ENCODE peak calls at places on chromosomes 12 and 14, in five cellular contexts. Z is colonic mucosa; S is AG04450; K is stimulated activated CD4-positive, alpha-beta T cell treated with anti-CD3 and anti-CD28 coated beads, Interleukin-4, amount 100 ng/mL, for 48 hours; A is retinal pigment epithelial cell. O is an unnamed sample.
A peak's percentile ranks its signal among the peaks of the same experiment; 100 is the strongest.

GRCh38 chr14:102568115-102568614 is 24.3 kb upstream of the RCOR1 start:
- DNase-seq in Z (peak; percentile 63), S (no peak), K (peak; percentile 17), A (no peak), O (peak; percentile 64)

GRCh38 chr12:6444704-6445688 is at the start of gene CD27:
- DNase-seq in Z (no peak), S (no peak), K (no peak), A (no peak), O (no peak)

GRCh38 chr14:67817750-67818438 is 1.5 kb upstream of the ZFYVE26 start:
- DNase-seq in Z (no peak), S (no peak), K (no peak), A (no peak), O (no peak)

GRCh38 chr14:54806616-54807015 is 96.0 kb downstream of the GCH1 start:
- DNase-seq in Z (no peak), S (no peak), K (no peak), A (no peak), O (no peak)

GRCh38 chr14:103023881-103024473 is 33.4 kb downstream of the CDC42BPB start:
- DNase-seq in Z (no peak), S (peak; percentile 13), K (no peak), A (no peak), O (no peak)

GRCh38 chr12:30286345-30286926 is 409.2 kb downstream of the IPO8 start:
- DNase-seq in Z (no peak), S (no peak), K (no peak), A (no peak), O (no peak)

GRCh38 chr14:103630364-103631108 is 1.5 kb downstream of the KLC1 start:
- DNase-seq in Z (no peak), S (no peak), K (no peak), A (no peak), O (no peak)

GRCh38 chr12:12779529-12779928 is 5.9 kb upstream of the APOLD1 start:
- DNase-seq in Z (no peak), S (peak; percentile 88), K (no peak), A (peak; percentile 71), O (no peak)

GRCh38 chr12:64390275-64390851 is at the start of gene C12orf56:
- DNase-seq in Z (peak; percentile 47), S (no peak), K (no peak), A (no peak), O (no peak)

GRCh38 chr12:122790393-122791075 is 16.2 kb downstream of the CCDC62 start:
- DNase-seq in Z (no peak), S (no peak), K (no peak), A (no peak), O (no peak)

GRCh38 chr12:130714591-130715149 is 1.4 kb downstream of the RIMBP2 start:
- DNase-seq in Z (no peak), S (no peak), K (no peak), A (no peak), O (no peak)

GRCh38 chr12:124939428-124940142 is 25.1 kb upstream of the UBC start:
- DNase-seq in Z (peak; percentile 93), S (peak; percentile 95), K (peak; percentile 79), A (peak; percentile 73), O (peak; percentile 86)

GRCh38 chr12:23827353-23827752 is 122.1 kb downstream of the SOX5 start:
- DNase-seq in Z (no peak), S (no peak), K (no peak), A (no peak), O (no peak)

GRCh38 chr12:124501080-124501642 is 66.3 kb downstream of the NCOR2 start:
- DNase-seq in Z (no peak), S (no peak), K (no peak), A (no peak), O (no peak)

GRCh38 chr12:54196396-54196795 is 7.6 kb upstream of the SMUG1 start:
- DNase-seq in Z (no peak), S (no peak), K (no peak), A (no peak), O (peak; percentile 57)

GRCh38 chr12:128797119-128798118 is 26.3 kb downstream of the SLC15A4 start:
- DNase-seq in Z (no peak), S (peak; percentile 15), K (no peak), A (peak; percentile 54), O (no peak)

GRCh38 chr12:113700943-113701342 is 229.3 kb upstream of the LHX5 start:
- DNase-seq in Z (no peak), S (no peak), K (no peak), A (no peak), O (no peak)

GRCh38 chr12:88242161-88242925 is 100.2 kb downstream of the TMTC3 start:
- DNase-seq in Z (no peak), S (peak; percentile 92), K (no peak), A (peak; percentile 89), O (no peak)

GRCh38 chr12:65121049-65121955 is at the start of gene WIF1:
- DNase-seq in Z (no peak), S (no peak), K (peak; percentile 5), A (no peak), O (no peak)

GRCh38 chr12:64036414-64036813 is 185.7 kb downstream of the KICS2 start:
- DNase-seq in Z (no peak), S (no peak), K (no peak), A (no peak), O (no peak)

GRCh38 chr12:92442782-92443181 is 260.0 kb upstream of the PLEKHG7 start:
- DNase-seq in Z (no peak), S (no peak), K (no peak), A (no peak), O (no peak)

GRCh38 chr14:93965287-93965821 is 11.0 kb downstream of the ASB2 start:
- DNase-seq in Z (no peak), S (peak; percentile 85), K (no peak), A (peak; percentile 95), O (no peak)

GRCh38 chr14:68211421-68211820 is 391.8 kb downstream of the RAD51B start:
- DNase-seq in Z (no peak), S (no peak), K (no peak), A (no peak), O (no peak)

GRCh38 chr14:21852061-21852664 is 178.5 kb upstream of the OR4E1 start:
- DNase-seq in Z (peak; percentile 51), S (no peak), K (peak; percentile 62), A (no peak), O (peak; percentile 57)

GRCh38 chr12:78470354-78471195 is 394.0 kb upstream of the SYT1 start:
- DNase-seq in Z (peak; percentile 34), S (no peak), K (no peak), A (no peak), O (no peak)

GRCh38 chr14:68286667-68287066 is 467.1 kb downstream of the RAD51B start:
- DNase-seq in Z (no peak), S (no peak), K (no peak), A (peak; percentile 94), O (no peak)

GRCh38 chr12:57810450-57810849 is 8.1 kb downstream of the AVIL start:
- DNase-seq in Z (no peak), S (no peak), K (no peak), A (no peak), O (peak; percentile 59)

GRCh38 chr14:87600236-87600635 is 392.7 kb downstream of the GALC start:
- DNase-seq in Z (no peak), S (no peak), K (no peak), A (no peak), O (no peak)

GRCh38 chr14:71060795-71061455 is 153.7 kb downstream of the PCNX1 start:
- DNase-seq in Z (no peak), S (no peak), K (no peak), A (no peak), O (no peak)

GRCh38 chr12:107631715-107632114 is 53.9 kb upstream of the PWP1 start:
- DNase-seq in Z (no peak), S (no peak), K (no peak), A (no peak), O (no peak)

GRCh38 chr12:69464433-69464832 is 5.8 kb upstream of the FRS2 start:
- DNase-seq in Z (no peak), S (no peak), K (no peak), A (no peak), O (no peak)

GRCh38 chr12:65565601-65566560 is 258.4 kb upstream of the HMGA2 start:
- DNase-seq in Z (no peak), S (peak; percentile 96), K (no peak), A (peak; percentile 76), O (no peak)

GRCh38 chr14:22888662-22889061 is 5.6 kb downstream of the REM2 start:
- DNase-seq in Z (no peak), S (no peak), K (no peak), A (no peak), O (no peak)

GRCh38 chr12:106023034-106023433 is 115.7 kb downstream of the NUAK1 start:
- DNase-seq in Z (no peak), S (no peak), K (no peak), A (no peak), O (no peak)

GRCh38 chr14:64764641-64765520 is 60.7 kb downstream of the PLEKHG3 start:
- DNase-seq in Z (peak; percentile 77), S (peak; percentile 49), K (peak; percentile 49), A (no peak), O (peak; percentile 29)

GRCh38 chr14:53714495-53715389 is 241.9 kb downstream of the BMP4 start:
- DNase-seq in Z (no peak), S (no peak), K (no peak), A (no peak), O (no peak)